ENCODE peak calls at places on chromosomes 5 and 9, in four cellular contexts. A is K562, I is GM12878, O is HepG2. F is an unnamed sample.

GRCh38 chr5:137758719-137759312 is 4.7 kb upstream of the HNRNPA0 start:
- DNase-seq in A (no peak), I (peak), O (peak), F (no peak)

GRCh38 chr9:113361304-113362018 is 12.1 kb downstream of the BSPRY start:
- DNase-seq in A (no peak), I (no peak), O (no peak), F (no peak)

GRCh38 chr5:95644351-95645042 is 2.1 kb upstream of the RFESD start:
- DNase-seq in A (peak), I (peak), O (peak), F (peak)

GRCh38 chr5:16574789-16575785 is 41.7 kb downstream of the RETREG1 start:
- DNase-seq in A (no peak), I (no peak), O (no peak), F (no peak)

GRCh38 chr5:179326176-179326997 is 18.9 kb downstream of the ADAMTS2 start:
- DNase-seq in A (peak), I (no peak), O (no peak), F (peak)

GRCh38 chr5:142770650-142771609 is 753 bp downstream of the ARHGAP26 start:
- DNase-seq in A (peak), I (no peak), O (peak), F (peak)

GRCh38 chr9:135799261-135799660 is 97.3 kb downstream of the KCNT1 start:
- DNase-seq in A (no peak), I (no peak), O (no peak), F (no peak)

GRCh38 chr5:96651948-96652753 is 10.0 kb upstream of the CAST start:
- DNase-seq in A (peak), I (no peak), O (no peak), F (peak)

GRCh38 chr5:95841914-95842812 is 19.6 kb upstream of the GLRX start:
- DNase-seq in A (no peak), I (no peak), O (peak), F (no peak)

GRCh38 chr9:79236466-79236865 is 335.3 kb upstream of the TLE4 start:
- DNase-seq in A (no peak), I (no peak), O (no peak), F (no peak)

GRCh38 chr9:73148447-73148937 is 3.2 kb upstream of the ANXA1 start:
- DNase-seq in A (no peak), I (no peak), O (no peak), F (no peak)

GRCh38 chr9:34653131-34653530 is 1.1 kb downstream of the IL11RA start:
- DNase-seq in A (no peak), I (no peak), O (no peak), F (no peak)

GRCh38 chr5:59035681-59036080 is 452.8 kb downstream of the RAB3C start:
- DNase-seq in A (no peak), I (no peak), O (no peak), F (no peak)

GRCh38 chr9:4866239-4866969 is 73.7 kb downstream of the RCL1 start:
- DNase-seq in A (no peak), I (no peak), O (no peak), F (no peak)

DNA sequence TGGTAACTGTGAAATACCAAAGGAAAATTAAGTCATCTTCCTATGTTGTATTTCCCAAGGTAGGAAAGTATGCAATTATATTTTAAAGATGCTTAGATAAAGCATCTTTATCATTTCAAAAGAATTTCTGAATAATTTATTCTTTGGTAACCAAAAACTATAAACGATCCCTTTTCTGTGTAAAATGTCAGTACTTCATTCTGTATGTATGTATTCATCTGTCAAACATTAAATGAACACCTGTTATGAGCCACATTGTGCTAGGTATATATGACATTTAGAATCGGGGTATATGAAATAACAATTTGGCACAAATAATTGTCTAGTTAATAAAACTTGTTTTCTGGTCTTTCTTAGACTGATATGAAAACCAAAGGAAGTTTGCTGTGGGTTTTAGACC is 89.4 kb upstream of the DHFR start:
- DNase-seq in A (no peak), I (no peak), O (no peak), F (no peak)
- TF ChIP-seq CREB1 in A (no peak), I (no peak), O (no peak), F (no peak)

DNA sequence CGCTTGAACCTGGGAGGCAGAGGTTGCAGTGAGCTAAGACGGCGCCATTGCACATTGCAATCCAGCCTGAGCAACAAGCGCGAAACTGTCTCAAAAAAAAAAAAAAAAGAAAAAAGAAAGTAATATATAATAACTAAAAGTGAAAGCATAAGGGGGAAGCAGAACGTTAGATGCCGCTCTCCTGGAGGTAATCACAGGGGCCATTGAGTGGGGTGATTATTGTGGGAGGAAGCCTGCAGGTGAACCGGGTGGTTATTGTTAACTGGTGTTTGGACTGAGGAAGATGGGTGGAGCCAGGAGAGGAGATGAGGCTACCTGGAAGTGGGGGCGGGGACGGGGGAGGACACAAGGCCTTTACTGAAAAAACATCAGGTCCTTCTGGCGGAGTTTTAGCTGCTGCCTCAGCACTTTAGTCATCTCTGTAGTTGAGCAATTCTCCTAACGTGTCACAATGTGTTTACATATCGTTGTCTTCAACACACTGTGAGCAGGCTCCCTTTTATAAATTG is 5.3 kb upstream of the TJP2 start:
- DNase-seq in A (peak), I (no peak), O (peak), F (peak)
- TF ChIP-seq ESRRA in A (no peak), I (no peak), O (no peak), F (no peak)

GRCh38 chr5:141654298-141654697 is 3.1 kb upstream of the FCHSD1 start:
- DNase-seq in A (no peak), I (no peak), O (no peak), F (no peak)
- TF ChIP-seq CREB1 in A (no peak), I (no peak), O (no peak), F (no peak)

DNA sequence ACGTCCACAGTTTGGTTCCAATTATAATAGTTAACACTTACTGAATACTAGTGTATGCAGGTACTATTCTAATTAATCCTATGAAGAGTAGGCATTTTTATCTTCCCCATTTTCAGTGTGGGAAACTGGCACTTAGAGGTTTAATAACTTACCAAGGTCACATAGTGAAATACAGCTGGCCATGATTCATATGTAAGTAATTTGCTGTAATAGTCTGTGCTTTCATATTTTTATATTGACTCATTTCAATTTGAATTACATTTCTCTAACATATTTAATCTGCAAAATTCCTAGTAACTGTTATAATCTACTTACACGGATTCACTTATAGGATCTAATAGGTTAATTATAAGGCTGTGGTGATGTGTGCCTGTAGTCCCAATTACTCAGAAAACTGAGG is 19.4 kb downstream of the CCNH start:
- DNase-seq in A (no peak), I (no peak), O (no peak), F (no peak)
- TF ChIP-seq ESRRA in A (no peak), I (no peak), O (no peak), F (no peak)

GRCh38 chr5:149671544-149671943 is 58.6 kb upstream of the PPARGC1B start:
- DNase-seq in A (no peak), I (no peak), O (no peak), F (no peak)
- TF ChIP-seq CREB1 in A (no peak), I (no peak), O (no peak), F (no peak)

GRCh38 chr5:74179183-74179582 is 461.3 kb downstream of the ENC1 start:
- DNase-seq in A (no peak), I (no peak), O (no peak), F (no peak)
- TF ChIP-seq ESRRA in A (no peak), I (no peak), O (no peak), F (no peak)

DNA sequence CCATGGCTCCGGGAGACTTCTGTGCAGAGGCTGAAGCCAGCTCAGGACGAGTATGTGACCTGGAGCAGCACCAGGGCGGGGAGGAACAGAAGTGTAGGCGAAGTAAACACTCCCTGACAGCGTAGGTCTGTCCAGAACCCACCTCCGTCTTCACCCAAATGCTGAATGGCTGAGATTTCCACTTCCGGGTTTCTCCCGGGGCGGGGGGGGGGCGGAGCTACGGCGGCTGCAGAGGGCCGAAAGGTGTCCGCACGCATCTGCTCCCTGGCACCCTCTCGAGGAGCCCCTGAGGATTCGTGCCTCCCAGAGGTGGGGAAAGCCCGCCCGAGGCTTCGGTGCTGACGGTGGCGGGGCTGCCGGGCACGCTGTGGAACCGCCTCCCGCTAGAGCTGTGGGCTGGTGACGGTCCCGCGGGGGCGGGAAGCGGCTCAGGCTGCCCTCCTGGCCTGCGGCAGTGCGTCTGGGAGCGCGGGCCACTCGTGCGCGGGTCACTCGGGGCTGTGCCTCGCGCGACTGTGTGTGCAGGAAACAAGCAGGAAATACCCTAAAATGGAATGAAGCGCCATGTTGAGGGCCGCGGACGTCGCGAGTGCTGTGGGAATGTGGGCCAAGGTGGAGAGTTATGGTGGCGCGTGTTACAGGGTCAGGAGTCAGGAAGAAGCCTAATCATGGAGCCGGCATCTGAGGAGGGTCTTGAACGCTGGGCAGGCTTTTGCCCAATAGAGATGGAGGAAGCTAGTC is 1425.4 kb downstream of the FOXD4L5 start:
- DNase-seq in A (peak), I (no peak), O (peak), F (no peak)
- TF ChIP-seq CREB1 in A (no peak), I (no peak), O (no peak), F (no peak)

GRCh38 chr9:20593551-20593950 is 28.7 kb downstream of the MLLT3 start:
- DNase-seq in A (no peak), I (no peak), O (no peak), F (no peak)
- TF ChIP-seq ESRRA in A (no peak), I (no peak), O (no peak), F (no peak)

F was measured in WTC11.